ENCODE peak calls at places on chromosomes 13 and 19, in nine cellular contexts. G, Y, Z, J, P, B, A, S and X are unnamed samples.

GRCh38 chr13:32905864-32906180 is 110.4 kb upstream of the KL start:
- DNase-seq in G (peak), Y (no peak), Z (no peak), J (no peak), P (no peak), B (no peak), A (no peak), S (no peak), X (no peak)

GRCh38 chr19:48926909-48927308 is 6.6 kb upstream of the DHDH start:
- DNase-seq in G (no peak), Y (no peak), Z (no peak), J (peak), P (no peak), B (no peak), A (peak), S (no peak), X (no peak)

GRCh38 chr13:44921931-44922758 is 67.1 kb downstream of the NUFIP1 start:
- DNase-seq in G (no peak), Y (no peak), Z (no peak), J (peak), P (no peak), B (no peak), A (peak), S (no peak), X (no peak)

GRCh38 chr13:66826398-66826797 is 403.7 kb downstream of the PCDH9 start:
- DNase-seq in G (no peak), Y (no peak), Z (no peak), J (no peak), P (no peak), B (no peak), A (no peak), S (no peak), X (no peak)

GRCh38 chr13:102333320-102334181 is 68.3 kb downstream of the FGF14 start:
- DNase-seq in G (no peak), Y (no peak), Z (no peak), J (no peak), P (peak), B (no peak), A (no peak), S (no peak), X (no peak)

GRCh38 chr13:19685034-19685433 is 51.6 kb downstream of the MPHOSPH8 start:
- DNase-seq in G (no peak), Y (no peak), Z (no peak), J (no peak), P (no peak), B (no peak), A (no peak), S (no peak), X (no peak)

GRCh38 chr19:46420056-46420455 is 6.7 kb upstream of the CCDC8 start:
- DNase-seq in G (no peak), Y (no peak), Z (no peak), J (no peak), P (no peak), B (no peak), A (no peak), S (no peak), X (no peak)

GRCh38 chr19:22914646-22915045 is 82.6 kb downstream of the ZNF723 start:
- DNase-seq in G (no peak), Y (no peak), Z (no peak), J (no peak), P (no peak), B (no peak), A (no peak), S (no peak), X (no peak)

GRCh38 chr19:19817357-19817756 is 4.2 kb downstream of the ZNF506 start:
- DNase-seq in G (no peak), Y (no peak), Z (no peak), J (no peak), P (no peak), B (no peak), A (no peak), S (no peak), X (no peak)

GRCh38 chr13:20035130-20035529 is 76.6 kb downstream of the ZMYM2 start:
- DNase-seq in G (no peak), Y (no peak), Z (no peak), J (no peak), P (no peak), B (no peak), A (no peak), S (no peak), X (no peak)

GRCh38 chr13:21849323-21849722 is 178.4 kb downstream of the FGF9 start:
- DNase-seq in G (no peak), Y (peak), Z (no peak), J (no peak), P (no peak), B (no peak), A (peak), S (no peak), X (peak)

GRCh38 chr13:97212540-97213146 is 9.5 kb upstream of the MBNL2 start:
- DNase-seq in G (no peak), Y (peak), Z (no peak), J (no peak), P (no peak), B (no peak), A (peak), S (no peak), X (no peak)

GRCh38 chr19:12825259-12826131 is 8.9 kb downstream of the RTBDN start:
- DNase-seq in G (no peak), Y (no peak), Z (no peak), J (no peak), P (peak), B (no peak), A (no peak), S (no peak), X (peak)

GRCh38 chr13:20438801-20439200 is 86.9 kb downstream of the CRYL1 start:
- DNase-seq in G (no peak), Y (no peak), Z (no peak), J (no peak), P (no peak), B (no peak), A (no peak), S (no peak), X (no peak)

GRCh38 chr19:53365899-53366493 is 491 bp downstream of the ZNF525 start:
- DNase-seq in G (peak), Y (peak), Z (no peak), J (no peak), P (peak), B (no peak), A (no peak), S (no peak), X (no peak)

GRCh38 chr13:104961246-104961645 is 1574.2 kb downstream of the EFNB2 start:
- DNase-seq in G (no peak), Y (no peak), Z (no peak), J (no peak), P (no peak), B (no peak), A (no peak), S (no peak), X (no peak)

GRCh38 chr13:91264484-91264883 is 83.0 kb upstream of the MIR17HG start:
- DNase-seq in G (no peak), Y (no peak), Z (no peak), J (no peak), P (no peak), B (no peak), A (no peak), S (no peak), X (no peak)

GRCh38 chr19:50293263-50294004 is 35.7 kb downstream of the KCNC3 start:
- DNase-seq in G (no peak), Y (no peak), Z (no peak), J (no peak), P (no peak), B (no peak), A (no peak), S (no peak), X (peak)

GRCh38 chr13:80010286-80010831 is 330.6 kb downstream of the SPRY2 start:
- DNase-seq in G (no peak), Y (no peak), Z (no peak), J (no peak), P (no peak), B (peak), A (no peak), S (no peak), X (no peak)

GRCh38 chr19:28242317-28242927 is 970.5 kb downstream of the UQCRFS1 start:
- DNase-seq in G (no peak), Y (peak), Z (no peak), J (no peak), P (peak), B (peak), A (peak), S (no peak), X (peak)

GRCh38 chr19:33366127-33366526 is 7.4 kb upstream of the CEBPG start:
- DNase-seq in G (no peak), Y (no peak), Z (no peak), J (no peak), P (no peak), B (no peak), A (no peak), S (no peak), X (no peak)